ENCODE peak calls at places on chromosomes 2 and 18, in eight cellular contexts. B is lower leg skin, U is PC-3, T is tibial nerve, H is fibroblast of lung, I is mucosa of descending colon, P is astrocyte, C is cardiac fibroblast. Q is an unnamed sample.
A peak's percentile ranks its signal among the peaks of the same experiment; 100 is the strongest.

GRCh38 chr2:120436885-120437603 is 91.1 kb downstream of the INHBB start:
- DNase-seq in P (no peak), B (peak; percentile 90), C (peak; percentile 41), I (no peak), H (peak; percentile 29), U (peak; percentile 92), T (no peak), Q (no peak)

GRCh38 chr2:120798569-120799215 is 63.0 kb downstream of the GLI2 start:
- DNase-seq in H (no peak), I (no peak), B (no peak), C (no peak), T (no peak), P (no peak), U (no peak), Q (no peak)

GRCh38 chr2:181185948-181186347 is 205.5 kb downstream of the UBE2E3 start:
- DNase-seq in U (peak; percentile 21), B (no peak), T (no peak), I (no peak), P (peak; percentile 14), C (peak; percentile 46), H (no peak), Q (no peak)

GRCh38 chr2:74260495-74260894 is 62.1 kb downstream of the MTHFD2 start:
- DNase-seq in I (no peak), B (no peak), T (no peak), P (no peak), U (no peak), C (no peak), H (no peak), Q (no peak)

GRCh38 chr2:239522002-239522739 is 121.4 kb upstream of the HDAC4 start:
- DNase-seq in U (no peak), B (no peak), I (no peak), C (no peak), P (no peak), T (no peak), H (no peak), Q (no peak)

GRCh38 chr2:240581811-240582210 is 4.7 kb upstream of the CAPN10 start:
- DNase-seq in P (no peak), B (no peak), H (no peak), C (no peak), U (peak; percentile 42), I (no peak), T (no peak), Q (no peak)

GRCh38 chr2:233800231-233800630 is 22.1 kb downstream of the MROH2A start:
- DNase-seq in U (no peak), P (no peak), B (peak; percentile 31), H (no peak), C (no peak), T (no peak), I (no peak), Q (peak; percentile 13)

GRCh38 chr2:95674186-95674585 is 82.4 kb downstream of the TRIM43 start:
- DNase-seq in B (no peak), H (no peak), U (no peak), T (no peak), P (no peak), C (no peak), I (no peak), Q (no peak)

DNA sequence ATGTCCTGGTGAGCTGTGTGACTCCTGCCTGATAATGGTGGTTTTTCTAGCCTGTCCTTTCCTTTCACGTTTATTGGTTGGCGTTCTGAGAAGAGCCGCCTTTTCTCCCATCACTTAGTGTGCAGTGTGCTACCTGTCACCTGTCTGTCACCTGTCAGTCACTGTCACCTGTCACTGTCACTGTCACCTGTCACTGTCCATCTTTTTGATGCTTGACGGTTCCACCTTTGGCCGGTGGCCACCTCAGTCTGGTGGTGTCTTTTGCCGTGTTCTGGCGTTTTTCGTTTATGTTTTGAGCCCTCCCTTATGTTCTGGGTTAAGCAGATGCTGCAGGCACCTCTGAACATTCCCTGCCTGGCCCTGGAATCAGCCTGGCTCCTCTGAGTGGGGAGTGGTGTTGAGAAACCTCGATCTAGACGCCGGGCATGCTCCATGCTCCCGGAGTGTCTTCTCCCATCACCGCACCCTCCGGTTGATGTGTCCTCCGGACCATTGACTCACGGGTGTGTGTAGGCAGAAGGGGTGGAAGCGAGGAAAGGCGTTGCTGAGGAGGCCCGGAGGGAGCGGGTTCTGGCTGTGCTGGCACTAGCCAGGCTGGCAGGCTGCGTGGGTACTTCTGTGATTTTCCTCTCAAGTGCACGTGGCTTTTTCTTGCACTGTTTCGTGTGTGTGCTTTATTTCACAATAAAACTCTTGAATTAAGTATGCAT is 20.7 kb downstream of the DTYMK start:
- DNase-seq in B (no peak), H (no peak), C (peak; percentile 17), U (no peak), P (peak; percentile 25), I (no peak), T (no peak), Q (no peak)
- H3K4me3 ChIP-seq in B (no peak overlapping the region), H (no peak overlapping the region), C (no peak overlapping the region), U (no peak overlapping the region), P (peak overlapping the region; percentile 31), I (no peak overlapping the region), T (no peak overlapping the region), Q (no peak overlapping the region)

GRCh38 chr2:174338626-174339570 is 4.1 kb downstream of the SP9 start:
- DNase-seq in P (no peak), C (no peak), T (no peak), I (no peak), U (no peak), H (no peak), B (no peak), Q (no peak)

GRCh38 chr2:174337337-174338154 is 2.8 kb downstream of the SP9 start:
- DNase-seq in I (no peak), U (no peak), T (no peak), B (peak; percentile 84), P (peak; percentile 52), C (peak; percentile 36), H (peak; percentile 37), Q (no peak)

GRCh38 chr2:174339571-174339966 is 4.8 kb downstream of the SP9 start:
- DNase-seq in T (no peak), C (no peak), I (no peak), U (no peak), H (no peak), B (no peak), P (no peak), Q (no peak)

GRCh38 chr2:174336403-174337336 is 1.9 kb downstream of the SP9 start:
- DNase-seq in I (peak; percentile 70), B (peak; percentile 86), U (no peak), H (no peak), T (no peak), C (no peak), P (no peak), Q (no peak)

GRCh38 chr2:174338155-174338495 is 3.4 kb downstream of the SP9 start:
- DNase-seq in C (no peak), P (no peak), U (no peak), H (peak; percentile 41), I (no peak), T (no peak), B (no peak), Q (no peak)
- H3K4me3 ChIP-seq in C (no peak overlapping the region), P (no peak overlapping the region), U (no peak overlapping the region), H (no peak overlapping the region), I (no peak overlapping the region), T (no peak overlapping the region), B (no peak overlapping the region), Q (no peak overlapping the region)

GRCh38 chr2:177397501-177398289 is 5.1 kb downstream of the AGPS start:
- DNase-seq in B (no peak), P (peak; percentile 98), C (peak; percentile 87), U (peak; percentile 86), T (no peak), I (peak; percentile 43), H (peak; percentile 91), Q (no peak)

GRCh38 chr2:177400337-177400923 is 7.9 kb downstream of the AGPS start:
- DNase-seq in C (peak; percentile 41), P (peak; percentile 66), I (no peak), T (no peak), H (no peak), U (no peak), B (no peak), Q (no peak)

GRCh38 chr2:177396630-177397460 is 4.3 kb downstream of the AGPS start:
- DNase-seq in I (peak; percentile 21), H (peak; percentile 74), P (peak; percentile 89), T (no peak), U (peak; percentile 89), C (peak; percentile 90), B (no peak), Q (no peak)

GRCh38 chr2:177399376-177399775 is 6.8 kb downstream of the AGPS start:
- DNase-seq in U (no peak), B (no peak), I (no peak), C (no peak), H (no peak), P (no peak), T (no peak), Q (no peak)

GRCh38 chr2:177398290-177398683 is 5.7 kb downstream of the AGPS start:
- DNase-seq in I (no peak), B (no peak), C (no peak), H (no peak), T (no peak), P (no peak), U (no peak), Q (no peak)
- H3K4me3 ChIP-seq in I (no peak overlapping the region), B (no peak overlapping the region), C (no peak overlapping the region), H (no peak overlapping the region), T (no peak overlapping the region), P (no peak overlapping the region), U (peak overlapping the region; percentile 54), Q (no peak overlapping the region)

GRCh38 chr18:37566479-37567060 is 972 bp upstream of the CELF4 start:
- DNase-seq in I (no peak), U (no peak), P (no peak), H (no peak), T (no peak), C (peak; percentile 1), B (no peak), Q (no peak)

GRCh38 chr18:37564796-37565137 is 831 bp downstream of the CELF4 start:
- DNase-seq in T (no peak), P (peak; percentile 26), C (peak; percentile 35), I (no peak), H (peak; percentile 48), U (peak; percentile 4), B (no peak), Q (no peak)

GRCh38 chr18:37563810-37564511 is 1.6 kb downstream of the CELF4 start:
- DNase-seq in B (no peak), T (no peak), I (no peak), H (no peak), U (no peak), P (no peak), C (no peak), Q (no peak)

GRCh38 chr18:37565985-37566478 is 434 bp upstream of the CELF4 start:
- DNase-seq in C (peak; percentile 24), B (no peak), I (no peak), T (no peak), P (no peak), U (no peak), H (peak; percentile 45), Q (no peak)

DNA sequence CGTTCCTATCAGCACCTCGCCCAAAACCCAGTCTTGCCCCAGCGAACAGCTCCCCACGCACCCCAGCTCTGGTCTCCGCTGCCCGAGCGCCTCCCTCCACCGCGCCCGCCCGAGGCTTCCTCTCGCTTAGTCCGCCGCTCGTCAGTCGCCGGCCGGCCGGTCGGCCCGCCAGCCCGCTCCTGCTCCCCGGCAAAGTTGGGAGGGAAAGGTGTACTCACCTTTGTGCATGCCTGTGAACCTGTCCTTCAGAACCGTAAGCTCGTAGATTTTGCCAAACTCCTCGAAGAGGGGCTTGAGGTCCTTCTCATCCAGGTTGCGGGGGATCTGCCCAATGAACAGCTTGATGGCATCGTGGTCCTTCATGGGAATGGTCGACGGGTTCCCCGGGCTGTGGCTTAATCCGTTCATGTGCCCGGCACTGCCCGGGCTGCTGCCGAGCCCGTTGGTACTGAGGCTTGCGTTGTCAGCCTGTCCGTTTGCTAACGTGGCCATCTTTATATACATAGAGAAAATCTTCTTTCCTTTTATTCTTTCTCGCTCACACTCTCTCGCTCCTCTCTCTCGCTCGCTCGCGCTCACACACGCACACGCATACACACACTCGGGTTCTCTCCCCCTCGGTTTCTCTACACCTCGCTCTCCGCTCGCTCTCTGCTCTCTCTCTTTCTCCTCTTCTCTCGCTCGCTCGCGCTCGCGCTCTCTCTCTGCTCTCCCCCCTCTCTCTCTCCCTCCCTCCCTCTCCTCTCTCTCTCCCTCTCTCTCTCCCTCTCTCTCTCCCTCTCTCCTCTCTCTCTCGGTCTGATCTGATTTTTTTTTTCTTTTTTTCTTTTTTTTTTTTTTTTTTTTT is at the start of gene CELF4:
- DNase-seq in H (peak; percentile 11), C (peak; percentile 12), I (no peak), P (no peak), U (no peak), T (no peak), B (no peak), Q (no peak)
- H3K4me3 ChIP-seq in H (peak within 1 kb of the TSS; percentile 60), C (peak within 1 kb of the TSS; percentile 48), I (no peak within 1 kb of the TSS), P (peak within 1 kb of the TSS; percentile 52), U (peak within 1 kb of the TSS; percentile 52), T (peak within 1 kb of the TSS; percentile 28), B (peak within 1 kb of the TSS; percentile 35), Q (peak within 1 kb of the TSS; percentile 58)